ENCODE peak calls at places on chromosomes 5 and 9, in seven cellular contexts. Z is sigmoid colon, B is adrenal gland, M is uterus, Y is spleen, U is stomach, I is IMR-90. V is an unnamed sample. For H3K27me3, the result is how much of the 10 kb centered on the place peaks cover.

GRCh38 chr9:110115868-110116542 is 92.0 kb downstream of the C9orf152 start:
- DNase-seq in B (no peak), U (no peak), I (peak), M (no peak), Y (no peak), Z (no peak), V (no peak)

GRCh38 chr5:73763300-73764032 is 137.5 kb downstream of the ARHGEF28 start:
- DNase-seq in I (no peak), M (no peak), B (no peak), U (no peak), Y (no peak), Z (no peak), V (no peak)

GRCh38 chr9:98811051-98811650 is 3.7 kb downstream of the GALNT12 start:
- DNase-seq in B (no peak), Z (no peak), I (peak), M (no peak), Y (no peak), U (no peak), V (no peak)

GRCh38 chr9:2014148-2014547 is 999 bp upstream of the SMARCA2 start:
- DNase-seq in Y (no peak), I (no peak), B (no peak), Z (no peak), U (no peak), M (no peak), V (no peak)

GRCh38 chr5:151574597-151574996 is 16.5 kb downstream of the FAT2 start:
- DNase-seq in M (no peak), Z (no peak), Y (no peak), I (no peak), B (no peak), U (no peak), V (no peak)

GRCh38 chr5:173835662-173836061 is 52.5 kb upstream of the CPEB4 start:
- DNase-seq in Z (no peak), B (no peak), I (no peak), U (no peak), M (no peak), Y (peak), V (no peak)

GRCh38 chr5:157167219-157167621 is 1.2 kb upstream of the GARIN3 start:
- DNase-seq in M (no peak), Z (no peak), B (no peak), Y (no peak), U (no peak), I (peak), V (no peak)

GRCh38 chr9:93904649-93905472 is 50.3 kb downstream of the BARX1 start:
- DNase-seq in Y (peak), I (no peak), M (no peak), U (no peak), B (no peak), Z (peak), V (no peak)

GRCh38 chr9:114112778-114113585 is 13.9 kb upstream of the KIF12 start:
- DNase-seq in Z (peak), M (peak), Y (peak), I (peak), U (peak), B (peak), V (peak)

GRCh38 chr5:179766021-179766725 is 27.6 kb upstream of the LTC4S start:
- DNase-seq in Y (peak), M (no peak), Z (no peak), B (peak), I (peak), U (no peak), V (no peak)

GRCh38 chr5:181260720-181261319 is at the start of gene TRIM52:
- DNase-seq in Z (peak), Y (peak), U (peak), B (peak), M (peak), I (peak), V (peak)

GRCh38 chr5:159905496-159905895 is 10.8 kb upstream of the ADRA1B start:
- DNase-seq in Z (no peak), I (peak), Y (no peak), B (no peak), U (no peak), M (no peak), V (no peak)

GRCh38 chr9:27311184-27311583 is 14.2 kb upstream of the EQTN start:
- DNase-seq in B (no peak), M (no peak), I (no peak), Z (no peak), U (no peak), Y (no peak), V (no peak)
- H3K27me3 ChIP-seq in B (under half), M (under half), I (under half), Z (under half), U (under half), Y (under half), V (under half)

GRCh38 chr5:98930972-98931762 is 2.4 kb upstream of the CHD1 start:
- DNase-seq in U (no peak), M (no peak), Y (no peak), B (no peak), I (no peak), Z (no peak), V (no peak)
- H3K4me3 ChIP-seq in U (no peak), M (no peak), Y (no peak), B (no peak), I (no peak), Z (no peak), V (no peak)

GRCh38 chr9:37079370-37080164 is 40.8 kb upstream of the ZCCHC7 start:
- DNase-seq in B (peak), M (peak), I (peak), Z (peak), Y (peak), U (peak), V (peak)
- TF ChIP-seq POLR2A in B (peak), M (peak), I (peak), Z (peak), Y (no peak), U (no peak), V (no peak)

GRCh38 chr5:16410338-16410737 is 55.3 kb downstream of the ZNF622 start:
- DNase-seq in B (no peak), U (no peak), M (no peak), I (no peak), Z (no peak), Y (no peak), V (no peak)

GRCh38 chr5:16411235-16411634 is 54.4 kb downstream of the ZNF622 start:
- DNase-seq in Z (no peak), Y (no peak), M (no peak), B (no peak), I (peak), U (no peak), V (no peak)

GRCh38 chr5:16411741-16412455 is 53.7 kb downstream of the ZNF622 start:
- DNase-seq in Y (no peak), I (peak), Z (no peak), B (no peak), U (no peak), M (no peak), V (no peak)

GRCh38 chr5:16412556-16412955 is 53.0 kb downstream of the ZNF622 start:
- DNase-seq in Y (no peak), U (no peak), M (no peak), Z (no peak), I (no peak), B (no peak), V (no peak)

DNA sequence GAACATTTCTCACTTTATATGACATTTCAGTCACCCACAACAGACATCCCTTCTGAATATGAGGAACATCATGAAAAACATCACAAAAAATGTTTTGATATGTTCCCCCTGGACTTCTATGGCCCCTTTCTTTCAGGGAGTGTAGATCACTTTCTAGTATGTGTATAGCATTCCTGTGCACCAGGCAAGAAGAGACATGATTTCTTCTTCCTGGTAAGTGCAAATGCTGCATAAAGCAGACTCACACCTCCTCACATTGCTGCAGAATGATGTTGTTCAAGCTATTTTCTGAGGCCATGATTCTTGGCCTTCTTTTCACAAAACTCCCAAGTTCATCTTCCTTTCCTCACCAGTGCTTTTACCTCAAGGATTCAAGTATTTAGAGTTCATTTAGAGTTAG is 52.1 kb downstream of the ZNF622 start:
- DNase-seq in Z (no peak), M (no peak), I (no peak), U (no peak), B (no peak), Y (no peak), V (no peak)
- H3K27me3 ChIP-seq in Z (under half), M (under half), I (under half), U (under half), B (under half), Y (under half), V (under half)

GRCh38 chr9:129289131-129289731 is 111.2 kb upstream of the IER5L start:
- DNase-seq in Z (peak), I (no peak), B (peak), M (no peak), U (no peak), Y (peak), V (no peak)
- H3K4me3 ChIP-seq in Z (no peak), I (no peak), B (no peak), M (no peak), U (no peak), Y (no peak), V (no peak)

GRCh38 chr9:132877818-132878694 is at the start of gene AK8:
- DNase-seq in M (peak), Y (peak), U (peak), B (peak), Z (peak), I (peak), V (peak)
- TF ChIP-seq POLR2A in M (peak), Y (no peak), U (no peak), B (peak), Z (no peak), I (peak), V (no peak)

DNA sequence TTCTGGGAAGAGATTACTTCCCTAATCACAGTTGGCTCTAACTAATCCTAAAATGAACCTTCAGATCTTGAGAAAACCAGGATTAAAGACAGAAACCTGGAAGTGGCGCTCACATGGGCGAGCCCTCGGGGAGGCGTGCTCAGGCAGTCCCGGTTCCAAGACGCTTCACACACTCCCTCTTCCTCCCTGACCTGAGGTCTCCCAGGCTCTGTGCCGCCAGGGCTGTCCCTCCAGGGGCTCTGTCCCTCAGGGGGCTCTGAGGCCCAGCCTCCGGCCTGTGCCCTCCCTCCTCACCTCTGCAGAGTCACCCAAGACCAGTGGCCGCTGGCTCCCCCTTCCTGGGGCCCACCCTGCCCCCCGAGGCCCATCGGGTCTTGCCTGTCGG is 10.2 kb downstream of the SLC9A3 start:
- DNase-seq in B (no peak), U (no peak), M (no peak), Z (no peak), Y (no peak), I (no peak), V (no peak)
- H3K27me3 ChIP-seq in B (under half), U (under half), M (under half), Z (under half), Y (under half), I (half or more), V (under half)

DNA sequence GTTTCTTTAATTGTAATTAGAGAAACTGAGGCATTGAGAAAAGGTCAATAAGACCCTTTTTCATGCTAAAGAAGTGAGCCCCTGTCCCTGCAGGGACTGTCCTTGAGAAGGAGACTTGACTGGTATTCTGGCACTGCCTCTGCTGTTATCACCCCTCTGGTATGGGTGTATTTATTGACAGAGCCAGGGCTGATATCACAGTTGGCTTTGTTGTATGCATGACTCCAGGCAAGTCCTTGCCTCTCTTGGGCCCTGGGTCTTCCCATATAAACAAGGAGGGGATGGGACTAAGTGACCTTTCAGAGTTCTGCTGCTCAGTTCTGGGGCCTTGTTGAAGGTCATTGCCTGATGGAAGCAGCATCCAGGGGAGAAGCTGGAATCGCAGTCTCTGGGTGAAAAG is 71.8 kb upstream of the PPARGC1B start:
- DNase-seq in M (no peak), Z (no peak), Y (no peak), U (peak), B (no peak), I (no peak), V (no peak)
- H3K4me3 ChIP-seq in M (no peak), Z (no peak), Y (no peak), U (no peak), B (no peak), I (no peak), V (no peak)

V was measured in thyroid gland.